ENCODE peak calls at places on chromosomes 5 and 9, in six cellular contexts. M, Q, Z, H, J and V are unnamed samples.

GRCh38 chr5:127586371-127586770 is 62.5 kb upstream of the CTXN3 start:
- DNase-seq in M (no peak), Q (no peak), Z (no peak), H (no peak), J (no peak), V (no peak)

GRCh38 chr9:128102861-128103588 is 24.5 kb downstream of the PTGES2 start:
- DNase-seq in M (no peak), Q (no peak), Z (peak), H (no peak), J (no peak), V (no peak)

GRCh38 chr5:175202461-175203065 is 241.4 kb downstream of the DRD1 start:
- DNase-seq in M (no peak), Q (no peak), Z (no peak), H (no peak), J (no peak), V (no peak)

GRCh38 chr9:18459958-18460584 is 13.9 kb upstream of the ADAMTSL1 start:
- DNase-seq in M (no peak), Q (peak), Z (no peak), H (no peak), J (no peak), V (no peak)

GRCh38 chr9:70753311-70753710 is 338.9 kb upstream of the KLF9 start:
- DNase-seq in M (no peak), Q (no peak), Z (no peak), H (no peak), J (no peak), V (no peak)

GRCh38 chr5:135225856-135226560 is 173.0 kb downstream of the MACROH2A1 start:
- DNase-seq in M (peak), Q (no peak), Z (no peak), H (no peak), J (peak), V (no peak)

GRCh38 chr9:90841615-90842014 is 40.0 kb downstream of the SYK start:
- DNase-seq in M (peak), Q (no peak), Z (no peak), H (no peak), J (no peak), V (no peak)

GRCh38 chr5:135990518-135991240 is 35.9 kb upstream of the LECT2 start:
- DNase-seq in M (no peak), Q (no peak), Z (no peak), H (no peak), J (peak), V (no peak)

GRCh38 chr5:125177340-125177739 is 430.9 kb upstream of the ZNF608 start:
- DNase-seq in M (no peak), Q (no peak), Z (no peak), H (no peak), J (no peak), V (no peak)

GRCh38 chr9:82582693-82583092 is 480.2 kb downstream of the RASEF start:
- DNase-seq in M (no peak), Q (no peak), Z (no peak), H (no peak), J (no peak), V (no peak)

GRCh38 chr5:124401247-124402143 is 344.9 kb downstream of the ZNF608 start:
- DNase-seq in M (no peak), Q (no peak), Z (no peak), H (no peak), J (no peak), V (no peak)

GRCh38 chr9:33076360-33077004 is at the start of gene SMU1:
- DNase-seq in M (peak), Q (peak), Z (peak), H (peak), J (peak), V (peak)
- TF ChIP-seq POLR2A in M (peak), Q (peak), Z (peak), H (peak), J (peak), V (peak)

GRCh38 chr5:89302102-89302891 is 419.3 kb upstream of the MEF2C start:
- DNase-seq in M (no peak), Q (no peak), Z (no peak), H (no peak), J (no peak), V (no peak)
- TF ChIP-seq POLR2A in M (no peak), Q (no peak), Z (no peak), H (no peak), J (no peak), V (no peak)

GRCh38 chr5:150521939-150522503 is 14.1 kb downstream of the NDST1 start:
- DNase-seq in M (no peak), Q (no peak), Z (no peak), H (no peak), J (no peak), V (no peak)

GRCh38 chr5:150522504-150523464 is 14.9 kb downstream of the NDST1 start:
- DNase-seq in M (no peak), Q (no peak), Z (no peak), H (no peak), J (no peak), V (no peak)

GRCh38 chr5:150519978-150520377 is 12.0 kb downstream of the NDST1 start:
- DNase-seq in M (no peak), Q (no peak), Z (no peak), H (no peak), J (no peak), V (no peak)

GRCh38 chr5:150520747-150521521 is 13.0 kb downstream of the NDST1 start:
- DNase-seq in M (no peak), Q (no peak), Z (no peak), H (no peak), J (no peak), V (no peak)

DNA sequence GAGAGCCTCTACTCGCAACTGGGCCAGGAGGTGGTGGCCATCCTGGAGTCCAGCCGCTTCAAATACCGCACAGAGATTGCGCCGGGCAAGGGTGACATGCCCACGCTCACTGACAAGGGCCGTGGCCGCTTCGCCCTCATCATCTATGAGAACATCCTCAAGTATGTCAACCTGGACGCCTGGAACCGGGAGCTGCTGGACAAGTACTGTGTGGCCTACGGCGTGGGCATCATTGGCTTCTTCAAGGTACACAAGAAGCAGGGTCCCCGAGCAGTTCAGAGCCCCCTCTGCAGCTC is 13.5 kb downstream of the NDST1 start:
- DNase-seq in M (no peak), Q (no peak), Z (no peak), H (no peak), J (no peak), V (no peak)
- TF ChIP-seq POLR2A in M (no peak), Q (no peak), Z (no peak), H (no peak), J (no peak), V (no peak)

GRCh38 chr9:125748511-125749099 is 1.4 kb downstream of the PBX3 start:
- DNase-seq in M (peak), Q (no peak), Z (no peak), H (peak), J (no peak), V (peak)

GRCh38 chr9:125746774-125747052 is 460 bp upstream of the PBX3 start:
- DNase-seq in M (no peak), Q (no peak), Z (no peak), H (no peak), J (no peak), V (no peak)

GRCh38 chr9:125747053-125747764 is at the start of gene PBX3:
- DNase-seq in M (peak), Q (peak), Z (peak), H (peak), J (peak), V (peak)

GRCh38 chr9:125749287-125749935 is 2.2 kb downstream of the PBX3 start:
- DNase-seq in M (no peak), Q (peak), Z (no peak), H (no peak), J (no peak), V (no peak)

GRCh38 chr9:125747765-125748510 is 765 bp downstream of the PBX3 start:
- DNase-seq in M (peak), Q (peak), Z (peak), H (peak), J (peak), V (peak)
- TF ChIP-seq POLR2A in M (no peak), Q (peak), Z (no peak), H (peak), J (no peak), V (no peak)

GRCh38 chr5:73917433-73917832 is 291.4 kb downstream of the ARHGEF28 start:
- DNase-seq in M (no peak), Q (no peak), Z (no peak), H (no peak), J (no peak), V (peak)
- TF ChIP-seq POLR2A in M (no peak), Q (no peak), Z (no peak), H (no peak), J (no peak), V (no peak)

GRCh38 chr5:882253-883185 is 10.1 kb downstream of the BRD9 start:
- DNase-seq in M (no peak), Q (no peak), Z (no peak), H (no peak), J (peak), V (no peak)
- TF ChIP-seq POLR2A in M (no peak), Q (no peak), Z (no peak), H (no peak), J (no peak), V (no peak)